ENCODE peak calls at places on chromosomes 1 and 21, in five cellular contexts. W is heart right ventricle; I is stimulated activated CD4-positive, alpha-beta T cell treated with anti-CD3 and anti-CD28 coated beads, Interleukin-15, amount 100 ng/mL, for 1 hour; F is Calu3; J is hypothalamus. S is an unnamed sample.

GRCh38 chr1:234724517-234725176 is 114.7 kb upstream of the IRF2BP2 start:
- DNase-seq in W (peak; percentile 75), J (no peak), F (peak; percentile 45), I (peak; percentile 20), S (no peak)

GRCh38 chr1:6554907-6555778 is at the start of gene TAS1R1:
- DNase-seq in I (no peak), W (peak; percentile 42), J (no peak), F (no peak), S (no peak)

GRCh38 chr1:159753386-159753785 is 27.4 kb upstream of the DUSP23 start:
- DNase-seq in W (no peak), I (no peak), F (peak; percentile 8), J (no peak), S (no peak)

GRCh38 chr1:110211503-110212164 is 1.5 kb downstream of the KCNC4 start:
- DNase-seq in W (no peak), I (no peak), F (peak; percentile 7), J (no peak), S (peak; percentile 23)

GRCh38 chr1:204619721-204620120 is 65.8 kb downstream of the LRRN2 start:
- DNase-seq in J (no peak), F (no peak), I (no peak), W (no peak), S (no peak)

GRCh38 chr1:12501661-12502060 is 116.3 kb downstream of the DHRS3 start:
- DNase-seq in W (no peak), J (no peak), F (no peak), I (no peak), S (no peak)

GRCh38 chr1:234553241-234554156 is 56.5 kb downstream of the IRF2BP2 start:
- DNase-seq in W (no peak), I (no peak), F (no peak), J (no peak), S (no peak)

GRCh38 chr21:42272109-42272962 is 42.9 kb downstream of the TFF3 start:
- DNase-seq in W (no peak), J (no peak), I (no peak), F (no peak), S (no peak)

GRCh38 chr1:8816831-8817412 is 518 bp downstream of the RERE start:
- DNase-seq in I (no peak), J (no peak), W (peak; percentile 28), F (peak; percentile 7), S (no peak)

GRCh38 chr1:42922687-42923366 is 35.8 kb downstream of the SLC2A1 start:
- DNase-seq in W (no peak), F (peak; percentile 70), J (no peak), I (peak; percentile 27), S (peak; percentile 19)

GRCh38 chr21:42298237-42298636 is 17.0 kb downstream of the TFF3 start:
- DNase-seq in I (no peak), J (no peak), W (no peak), F (no peak), S (no peak)

GRCh38 chr1:177802304-177802703 is 167.6 kb downstream of the SEC16B start:
- DNase-seq in J (no peak), F (no peak), I (no peak), W (no peak), S (no peak)